ENCODE peak calls at places on chromosomes 7 and 10, in six cellular contexts. R, Q, S, I, X and O are unnamed samples.

GRCh38 chr7:105350906-105351305 is 37.8 kb downstream of the SRPK2 start:
- DNase-seq in R (no peak), Q (no peak), S (no peak), I (no peak), X (no peak), O (no peak)

GRCh38 chr7:31493714-31494181 is 20.1 kb upstream of the ITPRID1 start:
- DNase-seq in R (no peak), Q (peak; percentile 90), S (no peak), I (peak; percentile 72), X (no peak), O (no peak)

GRCh38 chr7:47896809-47897423 is 51.4 kb downstream of the PKD1L1 start:
- DNase-seq in R (no peak), Q (no peak), S (no peak), I (no peak), X (no peak), O (no peak)

GRCh38 chr10:71684356-71685173 is 35.0 kb downstream of the C10orf105 start:
- DNase-seq in R (no peak), Q (no peak), S (no peak), I (no peak), X (no peak), O (no peak)

GRCh38 chr7:55194522-55194921 is 170.6 kb upstream of the LANCL2 start:
- DNase-seq in R (no peak), Q (no peak), S (no peak), I (no peak), X (no peak), O (no peak)

GRCh38 chr10:72309290-72310240 is 35.8 kb downstream of the DDIT4 start:
- DNase-seq in R (peak; percentile 38), Q (no peak), S (peak; percentile 70), I (peak; percentile 73), X (no peak), O (no peak)

GRCh38 chr10:22317771-22318565 is 1.8 kb downstream of the COMMD3 start:
- DNase-seq in R (no peak), Q (no peak), S (no peak), I (no peak), X (no peak), O (no peak)

GRCh38 chr10:96999337-96999736 is 167.2 kb downstream of the LCOR start:
- DNase-seq in R (no peak), Q (no peak), S (no peak), I (no peak), X (no peak), O (no peak)

GRCh38 chr10:69499726-69500689 is 48.7 kb downstream of the TSPAN15 start:
- DNase-seq in R (no peak), Q (no peak), S (no peak), I (no peak), X (no peak), O (no peak)

GRCh38 chr10:43594944-43595589 is 11.2 kb upstream of the ZNF485 start:
- DNase-seq in R (peak; percentile 50), Q (no peak), S (no peak), I (peak; percentile 44), X (no peak), O (peak; percentile 57)

GRCh38 chr10:11255796-11256444 is 238.2 kb downstream of the CELF2 start:
- DNase-seq in R (no peak), Q (no peak), S (no peak), I (no peak), X (no peak), O (no peak)

GRCh38 chr7:37943905-37944736 is 23.7 kb downstream of the EPDR1 start:
- DNase-seq in R (no peak), Q (peak; percentile 35), S (no peak), I (no peak), X (no peak), O (no peak)

GRCh38 chr10:105188737-105189463 is 547.8 kb downstream of the SORCS3 start:
- DNase-seq in R (no peak), Q (peak; percentile 83), S (no peak), I (peak; percentile 61), X (no peak), O (no peak)

GRCh38 chr7:30548762-30549344 is 44.2 kb upstream of the GGCT start:
- DNase-seq in R (peak; percentile 73), Q (peak; percentile 77), S (peak; percentile 41), I (peak; percentile 87), X (no peak), O (peak; percentile 88)

GRCh38 chr7:2929321-2930201 is 85.5 kb upstream of the GNA12 start:
- DNase-seq in R (no peak), Q (no peak), S (peak; percentile 7), I (no peak), X (no peak), O (no peak)

GRCh38 chr10:127041561-127041960 is 136.3 kb downstream of the DOCK1 start:
- DNase-seq in R (peak; percentile 95), Q (peak; percentile 90), S (no peak), I (no peak), X (no peak), O (peak; percentile 85)

GRCh38 chr7:38189256-38189938 is 11.4 kb downstream of the STARD3NL start:
- DNase-seq in R (peak; percentile 33), Q (no peak), S (no peak), I (no peak), X (no peak), O (no peak)

GRCh38 chr7:46812047-46812672 is 769.8 kb downstream of the TNS3 start:
- DNase-seq in R (no peak), Q (no peak), S (no peak), I (no peak), X (no peak), O (peak; percentile 9)

GRCh38 chr10:75527542-75527941 is 96.1 kb downstream of the LRMDA start:
- DNase-seq in R (no peak), Q (no peak), S (no peak), I (no peak), X (no peak), O (no peak)

GRCh38 chr7:101814996-101815825 is 2.2 kb upstream of the CUX1 start:
- DNase-seq in R (peak; percentile 21), Q (peak; percentile 21), S (peak; percentile 29), I (peak; percentile 86), X (no peak), O (peak; percentile 79)

GRCh38 chr10:6494934-6495592 is 85.0 kb downstream of the PRKCQ start:
- DNase-seq in R (no peak), Q (no peak), S (no peak), I (no peak), X (no peak), O (no peak)

GRCh38 chr10:6493521-6494451 is 86.3 kb downstream of the PRKCQ start:
- DNase-seq in R (peak; percentile 11), Q (peak; percentile 89), S (no peak), I (no peak), X (no peak), O (peak; percentile 20)

GRCh38 chr10:6491841-6492609 is 88.1 kb downstream of the PRKCQ start:
- DNase-seq in R (no peak), Q (peak; percentile 80), S (no peak), I (no peak), X (no peak), O (no peak)

GRCh38 chr10:6494452-6494839 is 85.6 kb downstream of the PRKCQ start:
- DNase-seq in R (no peak), Q (no peak), S (no peak), I (no peak), X (no peak), O (no peak)

GRCh38 chr10:6492896-6493295 is 87.2 kb downstream of the PRKCQ start:
- DNase-seq in R (no peak), Q (no peak), S (no peak), I (no peak), X (no peak), O (no peak)
- H3K36me3 ChIP-seq in R (no peaks in the 10 kb centered on the region), Q (peaks cover 3% of the 10 kb centered on the region), S (no peaks in the 10 kb centered on the region), I (no peaks in the 10 kb centered on the region), X (no peaks in the 10 kb centered on the region), O (no peaks in the 10 kb centered on the region)

DNA sequence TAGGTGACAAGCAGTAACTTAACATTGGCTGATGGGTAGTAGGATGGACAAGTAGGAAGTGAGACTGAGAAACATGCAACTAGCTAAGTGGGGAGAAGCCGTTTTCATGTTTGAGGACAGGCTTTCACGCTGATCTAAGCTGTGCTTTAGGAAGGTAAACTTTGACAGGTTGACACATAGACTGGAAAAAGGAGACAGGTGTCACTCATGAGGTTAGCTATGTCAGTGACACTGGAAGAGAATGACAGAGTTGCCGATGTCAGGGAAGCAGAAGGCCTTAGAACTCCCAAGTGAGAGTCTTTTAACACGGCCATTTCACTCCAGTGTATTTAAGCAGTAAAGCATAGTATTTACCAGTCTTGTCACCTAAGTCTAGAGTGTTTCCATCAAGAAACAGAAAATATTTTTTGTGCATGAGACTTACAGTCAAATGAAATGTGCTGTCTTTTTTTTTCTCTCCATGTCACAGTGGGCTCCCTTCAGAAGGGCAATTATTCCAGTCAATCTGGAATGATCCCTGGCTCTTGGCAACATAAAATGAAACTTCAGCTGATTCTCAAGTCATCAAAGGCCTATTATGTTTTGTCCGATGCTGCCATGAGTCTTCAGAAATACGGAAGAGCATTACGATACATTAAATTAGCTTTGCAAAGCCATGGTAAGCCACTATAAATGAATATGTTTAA is 20.6 kb downstream of the EDRF1 start:
- DNase-seq in R (no peak), Q (no peak), S (no peak), I (no peak), X (no peak), O (no peak)
- H3K36me3 ChIP-seq in R (peaks cover 48% of the 10 kb centered on the region), Q (peaks cover 68% of the 10 kb centered on the region), S (peaks cover 100% of the 10 kb centered on the region), I (no peaks in the 10 kb centered on the region), X (peaks cover 65% of the 10 kb centered on the region), O (peaks cover 94% of the 10 kb centered on the region)

DNA sequence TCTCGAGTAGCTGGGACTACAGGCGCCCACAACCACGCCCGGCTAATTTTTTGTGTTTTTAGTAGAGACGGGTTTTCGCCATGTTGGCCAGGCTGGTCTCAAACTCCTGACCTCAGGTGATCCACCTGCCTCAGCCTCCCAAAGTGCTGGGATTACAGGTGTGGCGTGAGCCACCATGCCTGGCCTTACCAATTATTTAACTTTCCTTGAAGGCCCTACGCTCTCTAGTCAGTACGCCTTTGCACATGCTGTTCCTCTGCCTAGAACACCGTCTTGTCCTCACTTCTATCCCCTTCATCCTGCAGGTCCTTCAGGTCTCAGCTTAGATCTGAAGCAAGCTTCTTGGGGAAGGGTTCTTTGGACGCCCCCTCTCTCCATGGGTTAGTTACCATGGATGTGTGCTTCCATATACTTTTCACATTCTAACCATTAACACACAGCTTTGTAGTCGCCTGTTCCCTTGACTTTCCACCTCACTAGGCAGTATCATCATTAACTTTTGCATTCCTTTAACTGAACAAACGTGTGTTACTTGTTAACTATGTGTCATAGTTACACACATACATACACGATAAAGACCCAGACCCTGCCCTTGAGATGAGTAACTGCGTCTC is 592 bp upstream of the ATP6V1F start:
- DNase-seq in R (no peak), Q (no peak), S (no peak), I (no peak), X (no peak), O (no peak)
- H3K36me3 ChIP-seq in R (peaks cover 30% of the 10 kb centered on the region), Q (peaks cover 3% of the 10 kb centered on the region), S (peaks cover 18% of the 10 kb centered on the region), I (no peaks in the 10 kb centered on the region), X (peaks cover 9% of the 10 kb centered on the region), O (peaks cover 22% of the 10 kb centered on the region)

DNA sequence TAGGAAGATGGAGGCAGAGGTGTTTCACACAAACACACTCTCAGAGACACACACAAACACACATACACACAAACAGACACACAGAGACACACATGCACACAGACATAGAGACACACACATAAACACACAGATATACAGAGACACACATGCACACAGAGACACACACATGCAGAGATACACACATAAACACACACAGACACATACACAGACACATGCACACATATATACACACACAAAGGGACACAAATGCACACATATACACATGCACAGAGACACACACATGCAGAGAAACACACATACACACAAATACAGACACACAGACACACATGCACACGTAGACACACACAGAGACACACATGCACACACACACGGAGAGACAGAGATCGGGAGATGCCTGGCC is 163.3 kb downstream of the TCERG1L start:
- DNase-seq in R (no peak), Q (no peak), S (no peak), I (no peak), X (no peak), O (no peak)
- H3K36me3 ChIP-seq in R (no peaks in the 10 kb centered on the region), Q (no peaks in the 10 kb centered on the region), S (no peaks in the 10 kb centered on the region), I (no peaks in the 10 kb centered on the region), X (no peaks in the 10 kb centered on the region), O (no peaks in the 10 kb centered on the region)

GRCh38 chr10:93452143-93452542 is 30.0 kb downstream of the MYOF start:
- DNase-seq in R (no peak), Q (no peak), S (no peak), I (no peak), X (no peak), O (no peak)
- H3K36me3 ChIP-seq in R (peaks cover 47% of the 10 kb centered on the region), Q (peaks cover 30% of the 10 kb centered on the region), S (peaks cover 19% of the 10 kb centered on the region), I (no peaks in the 10 kb centered on the region), X (peaks cover 23% of the 10 kb centered on the region), O (peaks cover 76% of the 10 kb centered on the region)